ENCODE peak calls at places on chromosome 14, in seven cellular contexts. C is brain microvascular endothelial cell; I is CD8-positive, alpha-beta T cell; D is foreskin keratinocyte; R is mammary epithelial cell; A is H9; K is cardiac muscle cell. S is an unnamed sample.

GRCh38 chr14:101037021-101037817 is 133.7 kb upstream of the RTL1 start:
- DNase-seq in C (no peak), I (no peak), D (no peak), R (no peak), A (no peak), K (no peak), S (no peak)

GRCh38 chr14:29805415-29806123 is 122.1 kb downstream of the PRKD1 start:
- DNase-seq in C (peak), I (no peak), D (peak), R (peak), A (no peak), K (no peak), S (peak)

GRCh38 chr14:70804556-70805162 is 4.7 kb downstream of the MAP3K9 start:
- DNase-seq in C (no peak), I (no peak), D (no peak), R (no peak), A (no peak), K (peak), S (no peak)

GRCh38 chr14:55274760-55275159 is 3.5 kb downstream of the FBXO34 start:
- DNase-seq in C (peak), I (no peak), D (peak), R (peak), A (no peak), K (no peak), S (no peak)

GRCh38 chr14:37889087-37889486 is 293.7 kb downstream of the TTC6 start:
- DNase-seq in C (no peak), I (no peak), D (no peak), R (no peak), A (no peak), K (peak), S (no peak)

GRCh38 chr14:102430212-102430908 is 67.6 kb downstream of the TECPR2 start:
- DNase-seq in C (no peak), I (no peak), D (no peak), R (peak), A (no peak), K (no peak), S (no peak)

GRCh38 chr14:64736271-64737131 is 32.3 kb downstream of the PLEKHG3 start:
- DNase-seq in C (no peak), I (no peak), D (no peak), R (no peak), A (peak), K (no peak), S (no peak)

GRCh38 chr14:95303552-95303951 is 16.2 kb downstream of the CLMN start:
- DNase-seq in C (no peak), I (no peak), D (no peak), R (no peak), A (no peak), K (no peak), S (no peak)

GRCh38 chr14:63453443-63453936 is 89.7 kb downstream of the PPP2R5E start:
- DNase-seq in C (no peak), I (no peak), D (no peak), R (no peak), A (no peak), K (peak), S (peak)

GRCh38 chr14:99563749-99564129 is 40.3 kb downstream of the CCDC85C start:
- DNase-seq in C (no peak), I (no peak), D (no peak), R (no peak), A (no peak), K (no peak), S (no peak)

GRCh38 chr14:92668266-92668973 is 80.0 kb downstream of the LGMN start:
- DNase-seq in C (no peak), I (no peak), D (no peak), R (no peak), A (no peak), K (no peak), S (no peak)

GRCh38 chr14:91679273-91679672 is 52.6 kb downstream of the CATSPERB start:
- DNase-seq in C (no peak), I (no peak), D (no peak), R (no peak), A (no peak), K (no peak), S (no peak)

GRCh38 chr14:61517861-61518802 is 177.2 kb upstream of the HIF1A start:
- DNase-seq in C (no peak), I (no peak), D (no peak), R (no peak), A (no peak), K (no peak), S (no peak)

GRCh38 chr14:71165121-71165574 is 257.9 kb downstream of the PCNX1 start:
- DNase-seq in C (no peak), I (no peak), D (peak), R (peak), A (no peak), K (peak), S (no peak)

GRCh38 chr14:57987596-57988300 is 121.9 kb upstream of the SLC35F4 start:
- DNase-seq in C (no peak), I (no peak), D (no peak), R (no peak), A (peak), K (no peak), S (no peak)

GRCh38 chr14:70822706-70823185 is 13.4 kb upstream of the MAP3K9 start:
- DNase-seq in C (no peak), I (no peak), D (no peak), R (no peak), A (peak), K (peak), S (no peak)

GRCh38 chr14:69616408-69616773 is 5.0 kb downstream of the SUSD6 start:
- DNase-seq in C (no peak), I (no peak), D (no peak), R (no peak), A (no peak), K (no peak), S (no peak)

GRCh38 chr14:69613312-69614073 is 2.1 kb downstream of the SUSD6 start:
- DNase-seq in C (no peak), I (no peak), D (no peak), R (no peak), A (no peak), K (no peak), S (no peak)

GRCh38 chr14:69614592-69614991 is 3.2 kb downstream of the SUSD6 start:
- DNase-seq in C (no peak), I (no peak), D (no peak), R (no peak), A (no peak), K (no peak), S (no peak)

GRCh38 chr14:69617796-69618195 is 6.4 kb downstream of the SUSD6 start:
- DNase-seq in C (no peak), I (no peak), D (no peak), R (no peak), A (no peak), K (no peak), S (no peak)

DNA sequence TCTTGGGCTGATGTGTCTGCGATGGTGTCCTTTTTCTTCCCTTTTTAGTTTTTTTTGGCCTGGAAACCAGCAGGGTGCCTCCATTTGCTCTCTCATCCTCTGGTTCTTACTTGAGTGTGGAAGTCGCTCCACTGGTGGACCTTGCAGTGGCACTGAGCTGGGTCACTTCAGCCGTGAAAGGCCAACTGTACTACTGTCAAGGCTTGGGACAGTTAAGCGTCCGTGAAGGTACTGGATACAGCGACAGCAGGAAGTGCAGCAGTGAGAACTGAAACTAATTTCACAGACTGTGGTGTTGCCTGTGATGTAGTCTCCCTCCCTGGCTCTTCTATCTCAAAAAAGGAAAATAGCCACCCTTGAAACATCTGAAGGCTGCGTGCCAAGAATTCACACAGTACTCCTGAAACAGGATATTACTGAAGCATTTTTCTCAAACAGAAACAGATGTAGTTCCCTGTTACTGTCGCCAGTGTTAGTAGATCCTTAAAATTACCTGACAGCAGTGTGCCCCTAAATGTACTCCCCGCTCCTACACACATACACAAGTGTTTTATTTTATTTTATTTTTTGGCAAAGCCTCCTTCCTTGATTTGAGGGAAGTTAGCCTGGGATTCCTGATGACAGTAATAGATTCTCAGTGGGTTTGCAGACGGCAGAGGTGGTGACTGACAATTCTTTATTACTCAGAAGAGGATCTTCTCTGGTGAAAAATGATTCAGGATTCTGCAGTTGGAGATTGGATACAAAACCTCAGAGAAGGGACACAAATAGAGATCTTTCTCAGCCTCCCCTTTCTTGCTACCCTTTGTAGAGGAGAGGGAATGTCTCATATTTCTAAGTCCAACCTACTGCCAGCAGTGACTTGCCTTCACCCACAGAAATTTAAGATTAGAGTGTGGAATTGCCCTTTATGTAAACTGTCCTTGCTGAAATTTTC is 4.3 kb downstream of the SUSD6 start:
- DNase-seq in C (peak), I (peak), D (peak), R (peak), A (no peak), K (no peak), S (peak)
- TF ChIP-seq CTCF in C (no peak), I (no peak), D (peak), R (no peak), A (no peak), K (no peak), S (no peak)

DNA sequence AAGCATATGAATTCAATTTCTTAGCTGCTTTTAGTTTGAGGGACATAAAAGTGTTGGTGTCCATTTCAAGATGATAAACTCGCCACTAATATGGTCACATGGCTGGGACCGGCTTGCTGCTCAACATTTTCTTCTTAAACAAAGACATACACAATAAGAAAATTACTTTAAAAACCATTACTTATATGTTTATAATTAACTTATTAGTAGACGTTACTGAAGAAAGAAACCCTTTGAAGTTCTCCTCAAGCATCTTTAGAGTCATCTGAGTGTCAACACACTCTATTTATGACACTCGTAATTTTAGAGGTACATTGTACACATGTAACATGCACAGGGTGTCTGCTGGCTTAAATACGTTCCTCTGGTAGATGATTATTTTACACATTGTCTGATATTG is 74.7 kb downstream of the BMP4 start:
- DNase-seq in C (no peak), I (no peak), D (no peak), R (no peak), A (no peak), K (no peak), S (no peak)
- H3K27ac ChIP-seq in C (no peak), I (no peak), D (no peak), R (no peak), A (no peak), K (no peak), S (no peak)

GRCh38 chr14:77549451-77549850 is 50.8 kb upstream of the ISM2 start:
- DNase-seq in C (peak), I (no peak), D (no peak), R (no peak), A (no peak), K (no peak), S (no peak)

GRCh38 chr14:77543637-77544334 is 45.2 kb upstream of the ISM2 start:
- DNase-seq in C (no peak), I (no peak), D (no peak), R (no peak), A (no peak), K (no peak), S (no peak)

GRCh38 chr14:77544571-77544970 is 46.0 kb upstream of the ISM2 start:
- DNase-seq in C (no peak), I (no peak), D (no peak), R (no peak), A (no peak), K (no peak), S (no peak)

GRCh38 chr14:77543240-77543551 is 44.6 kb upstream of the ISM2 start:
- DNase-seq in C (no peak), I (no peak), D (no peak), R (no peak), A (no peak), K (no peak), S (no peak)

GRCh38 chr14:77547512-77547911 is 48.9 kb upstream of the ISM2 start:
- DNase-seq in C (no peak), I (no peak), D (no peak), R (no peak), A (peak), K (no peak), S (no peak)
- TF ChIP-seq CTCF in C (peak), I (no peak), D (no peak), R (peak), A (peak), K (peak), S (no peak)

DNA sequence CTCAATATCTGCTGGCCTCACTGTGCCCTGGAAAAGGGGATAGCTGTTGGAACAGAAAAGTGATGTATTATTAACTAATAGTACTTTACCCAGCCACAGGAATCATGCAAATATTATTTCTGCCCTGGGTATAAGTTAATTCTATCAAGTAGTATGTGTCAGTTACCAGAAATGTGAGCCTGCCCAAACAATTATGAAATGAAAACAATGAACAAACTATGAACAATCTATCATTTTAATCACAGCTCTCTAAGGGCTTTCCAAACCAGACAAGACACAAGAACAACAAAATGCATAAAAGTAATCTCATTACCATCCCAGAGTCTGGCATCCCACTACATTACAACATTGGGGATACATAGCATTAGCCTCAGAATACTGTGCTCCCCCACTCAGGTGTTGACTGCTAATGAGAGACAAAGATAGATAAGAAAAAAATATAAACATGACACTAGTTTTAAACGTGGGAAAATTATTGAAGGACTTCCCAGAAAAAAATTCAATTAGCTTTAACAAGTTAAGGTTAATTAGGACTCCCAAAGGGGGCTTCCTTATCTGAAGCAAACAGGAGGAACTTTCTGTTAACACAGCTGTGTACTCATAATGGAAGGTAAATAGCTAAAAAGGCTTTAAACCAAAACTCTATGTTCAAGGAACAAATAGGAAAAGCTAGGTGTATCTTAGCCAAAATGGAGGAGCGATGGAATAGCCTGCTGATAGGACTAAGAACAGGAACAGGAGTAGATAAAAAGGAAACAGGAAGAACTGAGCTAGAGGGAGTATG is 3.3 kb downstream of the DCAF5 start:
- DNase-seq in C (no peak), I (no peak), D (no peak), R (peak), A (no peak), K (no peak), S (no peak)
- H3K27ac ChIP-seq in C (no peak), I (no peak), D (no peak), R (peak), A (no peak), K (no peak), S (no peak)

GRCh38 chr14:23162800-23163199 is 20.7 kb downstream of the SLC7A8 start:
- DNase-seq in C (no peak), I (no peak), D (no peak), R (no peak), A (no peak), K (no peak), S (no peak)
- TF ChIP-seq CTCF in C (no peak), I (no peak), D (no peak), R (no peak), A (no peak), K (no peak), S (no peak)

DNA sequence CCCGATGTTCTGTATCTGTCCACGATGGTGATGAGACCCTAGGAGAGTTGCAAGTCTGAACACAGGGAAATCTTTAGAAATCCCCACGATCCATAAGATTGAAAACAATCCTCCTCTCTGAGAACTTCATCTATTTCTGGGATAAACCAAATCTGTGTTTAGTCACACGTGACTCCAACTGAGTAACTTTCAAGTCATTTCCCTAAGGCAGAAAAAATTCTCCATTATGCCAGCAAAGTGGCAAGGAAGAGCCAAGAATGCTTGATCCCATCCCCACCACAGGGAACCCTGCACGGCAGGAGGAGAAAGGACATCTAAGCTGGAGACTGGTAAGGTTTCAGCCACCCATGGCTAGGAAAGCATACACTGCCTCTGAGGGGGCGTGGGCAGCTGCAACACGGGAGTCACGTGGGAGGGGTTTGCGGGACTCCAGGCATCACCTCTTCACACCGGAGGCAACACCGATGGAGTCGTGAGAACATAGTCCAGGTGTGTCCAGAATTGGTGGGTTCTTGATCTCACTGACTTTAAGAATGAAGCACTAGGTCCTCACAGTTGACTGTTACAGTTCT is 2.9 kb upstream of the SIVA1 start:
- DNase-seq in C (no peak), I (no peak), D (peak), R (peak), A (no peak), K (no peak), S (no peak)
- H3K27ac ChIP-seq in C (no peak), I (no peak), D (peak), R (no peak), A (no peak), K (no peak), S (peak)

DNA sequence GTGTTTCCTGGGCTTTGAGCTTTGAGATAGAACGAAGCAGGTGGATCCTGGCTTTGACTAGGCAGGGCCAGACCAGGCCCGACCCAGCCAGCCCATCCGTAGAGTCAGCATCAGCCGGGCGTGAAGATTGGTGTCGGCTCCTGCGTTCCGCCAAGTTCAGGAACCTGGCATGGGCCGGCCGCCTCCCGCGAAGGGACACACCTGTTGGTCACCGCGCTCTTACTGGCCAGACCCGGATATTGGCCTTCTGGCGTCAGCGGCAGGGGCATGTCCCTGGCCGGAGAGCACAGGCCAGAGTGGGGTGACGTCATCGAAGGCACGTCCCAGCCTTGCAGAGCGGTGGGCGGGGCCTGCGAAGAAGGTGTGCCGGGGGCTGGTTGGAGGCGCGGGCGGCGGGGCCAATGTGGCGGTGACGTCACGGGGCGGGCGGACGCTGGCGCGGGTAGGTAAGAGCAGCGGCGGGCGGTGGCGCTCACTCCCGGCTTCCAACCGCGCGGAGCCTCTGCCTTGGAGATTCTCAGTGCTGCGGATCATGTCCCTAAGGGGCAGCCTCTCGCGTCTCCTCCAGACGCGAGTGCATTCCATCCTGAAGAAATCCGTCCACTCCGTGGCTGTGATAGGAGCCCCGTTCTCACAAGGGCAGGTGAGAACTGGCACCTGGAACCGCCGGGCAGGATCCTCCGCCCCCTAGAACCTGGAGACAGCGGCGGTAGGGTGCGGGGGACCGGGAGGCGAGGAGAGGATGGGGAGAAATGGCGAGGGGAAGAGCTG is at the start of gene ARG2:
- DNase-seq in C (peak), I (peak), D (peak), R (peak), A (peak), K (peak), S (peak)
- TF ChIP-seq CTCF in C (no peak), I (no peak), D (peak), R (no peak), A (peak), K (peak), S (peak)

S was measured in RWPE1.